ENCODE peak calls at places on chromosomes 4 and X, in five cellular contexts. One of them, this sample, is unnamed.

GRCh38 chrX:133294126-133294525 is 76.0 kb upstream of the TFDP3 start:
- DNase-seq in AG09309: no peak
- DNase-seq in psoas muscle: no peak
- DNase-seq in BJ: no peak
- DNase-seq in fibroblast of pulmonary artery: no peak
- DNase-seq in this sample: peak; percentile 53

GRCh38 chrX:42697544-42697943 is 80.4 kb downstream of the PPP1R2C start:
- DNase-seq in fibroblast of pulmonary artery: no peak
- DNase-seq in BJ: no peak
- DNase-seq in AG09309: no peak
- DNase-seq in psoas muscle: no peak
- DNase-seq in this sample: no peak

GRCh38 chr4:42172921-42173320 is 20.5 kb upstream of the BEND4 start:
- DNase-seq in AG09309: no peak
- DNase-seq in BJ: no peak
- DNase-seq in psoas muscle: no peak
- DNase-seq in fibroblast of pulmonary artery: no peak
- DNase-seq in this sample: no peak

GRCh38 chr4:48588230-48588943 is 98.3 kb downstream of the ZAR1 start:
- DNase-seq in fibroblast of pulmonary artery: no peak
- DNase-seq in psoas muscle: no peak
- DNase-seq in BJ: no peak
- DNase-seq in AG09309: no peak
- DNase-seq in this sample: peak; percentile 11

GRCh38 chr4:148044889-148045352 is 313.0 kb downstream of the ARHGAP10 start:
- DNase-seq in fibroblast of pulmonary artery: no peak
- DNase-seq in AG09309: no peak
- DNase-seq in psoas muscle: no peak
- DNase-seq in BJ: no peak
- DNase-seq in this sample: peak; percentile 64

GRCh38 chr4:1216869-1217294 is 32.0 kb downstream of the CTBP1 start:
- DNase-seq in BJ: no peak
- DNase-seq in AG09309: no peak
- DNase-seq in psoas muscle: no peak
- DNase-seq in fibroblast of pulmonary artery: no peak
- DNase-seq in this sample: no peak

GRCh38 chr4:77586953-77587383 is 18.7 kb upstream of the CXCL13 start:
- DNase-seq in psoas muscle: no peak
- DNase-seq in fibroblast of pulmonary artery: peak; percentile 49
- DNase-seq in BJ: no peak
- DNase-seq in AG09309: no peak
- DNase-seq in this sample: peak; percentile 24

GRCh38 chr4:71184195-71184781 is 154.5 kb upstream of the SLC4A4 start:
- DNase-seq in AG09309: peak; percentile 18
- DNase-seq in fibroblast of pulmonary artery: peak; percentile 68
- DNase-seq in psoas muscle: no peak
- DNase-seq in BJ: no peak
- DNase-seq in this sample: peak; percentile 62

GRCh38 chrX:52284865-52285264 is 84.0 kb upstream of the XAGE2 start:
- DNase-seq in AG09309: no peak
- DNase-seq in psoas muscle: no peak
- DNase-seq in fibroblast of pulmonary artery: no peak
- DNase-seq in BJ: no peak
- DNase-seq in this sample: no peak

GRCh38 chr4:145808848-145809512 is 129.0 kb downstream of the C4orf51 start:
- DNase-seq in AG09309: no peak
- DNase-seq in fibroblast of pulmonary artery: no peak
- DNase-seq in psoas muscle: no peak
- DNase-seq in BJ: no peak
- DNase-seq in this sample: no peak

GRCh38 chr4:105060628-105061027 is 86.0 kb upstream of the TET2 start:
- DNase-seq in psoas muscle: no peak
- DNase-seq in AG09309: no peak
- DNase-seq in BJ: no peak
- DNase-seq in fibroblast of pulmonary artery: peak; percentile 20
- DNase-seq in this sample: peak; percentile 0

GRCh38 chr4:10063544-10064300 is 42.4 kb upstream of the SLC2A9 start:
- DNase-seq in AG09309: peak; percentile 45
- DNase-seq in BJ: peak; percentile 9
- DNase-seq in psoas muscle: peak; percentile 76
- DNase-seq in fibroblast of pulmonary artery: peak; percentile 95
- DNase-seq in this sample: peak; percentile 91

GRCh38 chr4:155703486-155704227 is 37.0 kb downstream of the GUCY1A1 start:
- DNase-seq in AG09309: no peak
- DNase-seq in fibroblast of pulmonary artery: no peak
- DNase-seq in psoas muscle: no peak
- DNase-seq in BJ: no peak
- DNase-seq in this sample: no peak

GRCh38 chr4:98630804-98631454 is 27.5 kb downstream of the TSPAN5 start:
- DNase-seq in psoas muscle: no peak
- DNase-seq in fibroblast of pulmonary artery: no peak
- DNase-seq in AG09309: no peak
- DNase-seq in BJ: no peak
- DNase-seq in this sample: no peak

GRCh38 chrX:111098874-111099273 is 2.9 kb downstream of the PAK3 start:
- DNase-seq in BJ: no peak
- DNase-seq in psoas muscle: peak; percentile 51
- DNase-seq in AG09309: no peak
- DNase-seq in fibroblast of pulmonary artery: peak; percentile 10
- DNase-seq in this sample: peak; percentile 4

GRCh38 chrX:40199704-40200103 is 101.9 kb upstream of the BCOR start:
- DNase-seq in fibroblast of pulmonary artery: no peak
- DNase-seq in BJ: no peak
- DNase-seq in psoas muscle: no peak
- DNase-seq in AG09309: no peak
- DNase-seq in this sample: no peak

GRCh38 chr4:117949621-117950020 is 84.7 kb upstream of the NDST3 start:
- DNase-seq in fibroblast of pulmonary artery: no peak
- DNase-seq in AG09309: no peak
- DNase-seq in psoas muscle: no peak
- DNase-seq in BJ: no peak
- DNase-seq in this sample: no peak

GRCh38 chr4:130233377-130234047 is 1137.6 kb downstream of the C4orf33 start:
- DNase-seq in fibroblast of pulmonary artery: peak; percentile 15
- DNase-seq in psoas muscle: no peak
- DNase-seq in AG09309: no peak
- DNase-seq in BJ: no peak
- DNase-seq in this sample: peak; percentile 14

GRCh38 chr4:40621592-40622512 is 7.8 kb downstream of the RBM47 start:
- DNase-seq in psoas muscle: peak; percentile 78
- DNase-seq in AG09309: peak; percentile 97
- DNase-seq in fibroblast of pulmonary artery: peak; percentile 99
- DNase-seq in BJ: peak; percentile 96
- DNase-seq in this sample: peak; percentile 98

GRCh38 chr4:39668835-39669234 is 29.1 kb upstream of the UBE2K start:
- DNase-seq in BJ: no peak
- DNase-seq in fibroblast of pulmonary artery: no peak
- DNase-seq in AG09309: no peak
- DNase-seq in psoas muscle: no peak
- DNase-seq in this sample: no peak

GRCh38 chrX:139930923-139931645 is 1.8 kb downstream of the ATP11C start:
- DNase-seq in psoas muscle: peak; percentile 46
- DNase-seq in fibroblast of pulmonary artery: peak; percentile 8
- DNase-seq in BJ: no peak
- DNase-seq in AG09309: no peak
- DNase-seq in this sample: peak; percentile 12

GRCh38 chrX:72100824-72101351 is 30.8 kb downstream of the RTL5 start:
- DNase-seq in AG09309: no peak
- DNase-seq in BJ: no peak
- DNase-seq in fibroblast of pulmonary artery: no peak
- DNase-seq in psoas muscle: no peak
- DNase-seq in this sample: no peak

GRCh38 chr4:140152015-140152703 is 1.8 kb downstream of the MAML3 start:
- DNase-seq in psoas muscle: peak; percentile 80
- DNase-seq in BJ: no peak
- DNase-seq in AG09309: no peak
- DNase-seq in fibroblast of pulmonary artery: no peak
- DNase-seq in this sample: no peak
- TF ChIP-seq CTCF in psoas muscle: peak; percentile 24
- TF ChIP-seq CTCF in BJ: no peak
- TF ChIP-seq CTCF in AG09309: peak; percentile 10
- TF ChIP-seq CTCF in fibroblast of pulmonary artery: peak; percentile 9
- TF ChIP-seq CTCF in this sample: peak; percentile 30

DNA sequence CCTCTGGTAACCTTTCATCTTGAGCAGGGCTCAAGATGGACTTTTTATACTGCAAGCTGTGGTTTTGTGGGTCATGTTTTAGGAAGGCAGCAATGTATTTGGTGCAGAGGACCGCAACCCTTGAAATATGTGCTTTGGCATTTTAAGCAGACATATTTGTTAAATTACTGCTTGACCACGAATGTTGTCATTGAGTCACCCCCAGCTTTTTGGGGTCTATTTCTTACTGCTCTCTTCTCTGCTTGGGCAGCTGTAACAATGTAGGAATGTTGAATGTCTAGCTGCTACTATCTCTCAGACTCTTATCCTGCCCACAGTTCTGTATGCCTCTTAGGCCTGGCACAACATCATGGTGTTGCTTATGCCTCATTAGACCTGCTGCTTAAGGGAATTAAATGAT is 6.0 kb downstream of the RBPJ start:
- DNase-seq in fibroblast of pulmonary artery: peak; percentile 74
- DNase-seq in AG09309: peak; percentile 89
- DNase-seq in BJ: peak; percentile 80
- DNase-seq in psoas muscle: no peak
- DNase-seq in this sample: peak; percentile 95
- H3K4me3 ChIP-seq in fibroblast of pulmonary artery: no peak overlapping the region
- H3K4me3 ChIP-seq in AG09309: no peak overlapping the region
- H3K4me3 ChIP-seq in BJ: no peak overlapping the region
- H3K4me3 ChIP-seq in psoas muscle: no peak overlapping the region
- H3K4me3 ChIP-seq in this sample: no peak overlapping the region

DNA sequence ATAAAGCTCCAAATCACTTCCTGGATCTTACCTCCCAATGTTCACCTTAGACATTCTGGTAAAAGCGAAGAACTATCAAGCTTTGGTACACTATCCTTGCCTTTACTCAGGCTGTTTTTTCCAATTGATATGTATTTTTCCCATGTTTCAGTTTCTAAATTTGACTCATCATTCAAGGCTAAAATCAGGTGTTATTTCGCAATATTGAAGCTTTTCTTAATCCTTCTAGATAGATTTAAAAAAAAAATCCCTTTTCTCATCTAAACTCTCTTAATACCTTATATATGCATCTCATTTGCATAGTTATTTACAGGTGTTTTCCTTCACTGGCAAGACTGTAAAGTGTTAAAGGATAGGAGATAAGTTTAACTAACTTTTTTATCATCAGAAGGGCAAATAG is 608.1 kb upstream of the FAM241A start:
- DNase-seq in BJ: no peak
- DNase-seq in AG09309: no peak
- DNase-seq in psoas muscle: no peak
- DNase-seq in fibroblast of pulmonary artery: peak; percentile 2
- DNase-seq in this sample: no peak
- TF ChIP-seq CTCF in BJ: no peak
- TF ChIP-seq CTCF in AG09309: no peak
- TF ChIP-seq CTCF in psoas muscle: no peak
- TF ChIP-seq CTCF in fibroblast of pulmonary artery: no peak
- TF ChIP-seq CTCF in this sample: no peak

GRCh38 chr4:112297495-112297894 is 326 bp downstream of the ALPK1 start:
- DNase-seq in BJ: no peak
- DNase-seq in fibroblast of pulmonary artery: no peak
- DNase-seq in AG09309: no peak
- DNase-seq in psoas muscle: no peak
- DNase-seq in this sample: no peak

GRCh38 chr4:112302320-112303274 is 5.4 kb downstream of the ALPK1 start:
- DNase-seq in AG09309: no peak
- DNase-seq in BJ: no peak
- DNase-seq in fibroblast of pulmonary artery: no peak
- DNase-seq in psoas muscle: no peak
- DNase-seq in this sample: no peak

GRCh38 chr4:112296949-112297483 is at the start of gene ALPK1:
- DNase-seq in fibroblast of pulmonary artery: peak; percentile 95
- DNase-seq in psoas muscle: no peak
- DNase-seq in BJ: peak; percentile 85
- DNase-seq in AG09309: peak; percentile 81
- DNase-seq in this sample: peak; percentile 97
- H3K4me3 ChIP-seq in fibroblast of pulmonary artery: peak within 1 kb of the TSS; percentile 62
- H3K4me3 ChIP-seq in psoas muscle: peak within 1 kb of the TSS; percentile 65
- H3K4me3 ChIP-seq in BJ: peak within 1 kb of the TSS; percentile 49
- H3K4me3 ChIP-seq in AG09309: peak within 1 kb of the TSS; percentile 50
- H3K4me3 ChIP-seq in this sample: peak within 1 kb of the TSS; percentile 47

GRCh38 chrX:135977611-135978010 is 3.8 kb upstream of the MMGT1 start:
- DNase-seq in BJ: peak; percentile 46
- DNase-seq in fibroblast of pulmonary artery: peak; percentile 2
- DNase-seq in AG09309: peak; percentile 25
- DNase-seq in psoas muscle: no peak
- DNase-seq in this sample: peak; percentile 78

GRCh38 chrX:135973548-135974278 is at the start of gene MMGT1:
- DNase-seq in AG09309: peak; percentile 39
- DNase-seq in fibroblast of pulmonary artery: peak; percentile 84
- DNase-seq in psoas muscle: peak; percentile 91
- DNase-seq in BJ: no peak
- DNase-seq in this sample: peak; percentile 88

GRCh38 chrX:135975421-135975820 is 1.6 kb upstream of the MMGT1 start:
- DNase-seq in psoas muscle: no peak
- DNase-seq in AG09309: no peak
- DNase-seq in fibroblast of pulmonary artery: no peak
- DNase-seq in BJ: no peak
- DNase-seq in this sample: no peak

GRCh38 chrX:135974279-135974856 is 580 bp upstream of the MMGT1 start:
- DNase-seq in fibroblast of pulmonary artery: peak; percentile 73
- DNase-seq in psoas muscle: peak; percentile 82
- DNase-seq in BJ: no peak
- DNase-seq in AG09309: no peak
- DNase-seq in this sample: peak; percentile 80

GRCh38 chrX:135973025-135973547 is 702 bp downstream of the MMGT1 start:
- DNase-seq in psoas muscle: no peak
- DNase-seq in BJ: no peak
- DNase-seq in fibroblast of pulmonary artery: peak; percentile 36
- DNase-seq in AG09309: no peak
- DNase-seq in this sample: peak; percentile 30
- TF ChIP-seq CTCF in psoas muscle: no peak
- TF ChIP-seq CTCF in BJ: peak; percentile 18
- TF ChIP-seq CTCF in fibroblast of pulmonary artery: no peak
- TF ChIP-seq CTCF in AG09309: peak; percentile 8
- TF ChIP-seq CTCF in this sample: peak; percentile 26

DNA sequence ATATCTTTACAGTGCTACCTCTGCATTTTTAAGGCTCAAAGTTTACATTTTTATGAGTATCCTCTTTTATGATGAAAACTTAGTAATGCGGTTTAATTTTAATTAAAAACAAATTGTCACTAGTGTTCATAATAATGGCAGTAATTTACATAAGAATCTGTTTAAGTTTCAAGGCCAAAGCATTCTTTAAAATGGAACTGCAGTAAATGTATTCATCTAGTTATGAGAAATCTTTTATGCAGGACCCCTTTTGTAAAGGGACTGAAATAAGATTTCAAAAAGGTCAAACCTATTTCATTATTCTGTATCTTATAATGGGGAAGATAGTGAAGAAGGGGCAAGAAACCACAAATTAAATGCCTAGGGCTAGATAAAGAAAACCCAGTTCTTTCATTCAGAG is 37.1 kb downstream of the CHIC2 start:
- DNase-seq in AG09309: no peak
- DNase-seq in psoas muscle: no peak
- DNase-seq in fibroblast of pulmonary artery: no peak
- DNase-seq in BJ: no peak
- DNase-seq in this sample: no peak
- H3K4me3 ChIP-seq in AG09309: no peak overlapping the region
- H3K4me3 ChIP-seq in psoas muscle: no peak overlapping the region
- H3K4me3 ChIP-seq in fibroblast of pulmonary artery: no peak overlapping the region
- H3K4me3 ChIP-seq in BJ: no peak overlapping the region
- H3K4me3 ChIP-seq in this sample: no peak overlapping the region